ENCODE peak calls at places on chromosomes 5 and 9, in eight cellular contexts. A, Z, J, C, D, S, P and I are unnamed samples.

GRCh38 chr5:138706655-138707480 is 46.4 kb upstream of the CTNNA1 start:
- DNase-seq in P (no peak), S (no peak), D (peak; percentile 54), J (peak; percentile 60), Z (no peak), C (no peak), A (no peak), I (no peak)

GRCh38 chr5:82031220-82032119 is 59.6 kb downstream of the ATG10 start:
- DNase-seq in A (no peak), Z (no peak), J (peak; percentile 75), C (no peak), D (no peak), S (no peak), P (peak; percentile 68), I (no peak)

GRCh38 chr5:32753051-32753450 is 41.9 kb downstream of the NPR3 start:
- DNase-seq in S (no peak), C (no peak), P (no peak), Z (no peak), A (no peak), D (no peak), J (no peak), I (no peak)

GRCh38 chr9:123416171-123416570 is 60.2 kb downstream of the CRB2 start:
- DNase-seq in P (no peak), J (no peak), C (no peak), D (no peak), A (no peak), S (peak; percentile 29), Z (no peak), I (no peak)

GRCh38 chr5:1763960-1764605 is 35.6 kb downstream of the MRPL36 start:
- DNase-seq in D (peak; percentile 14), S (peak; percentile 53), J (peak; percentile 38), C (peak; percentile 37), A (no peak), P (no peak), Z (no peak), I (peak; percentile 6)

GRCh38 chr5:15682566-15682965 is 182.6 kb downstream of the FBXL7 start:
- DNase-seq in P (no peak), D (no peak), Z (no peak), S (no peak), C (no peak), J (no peak), A (no peak), I (no peak)

GRCh38 chr9:132699926-132700325 is 29.7 kb downstream of the GTF3C4 start:
- DNase-seq in C (no peak), Z (no peak), A (no peak), J (no peak), P (no peak), S (no peak), D (no peak), I (no peak)

GRCh38 chr9:106616026-106616425 is 246.9 kb upstream of the ZNF462 start:
- DNase-seq in P (peak; percentile 8), S (no peak), C (no peak), J (no peak), A (no peak), Z (no peak), D (no peak), I (no peak)

GRCh38 chr5:131634666-131634995 is 398 bp downstream of the RAPGEF6 start:
- DNase-seq in P (peak; percentile 88), Z (no peak), A (peak; percentile 50), C (no peak), S (no peak), J (peak; percentile 93), D (peak; percentile 61), I (peak; percentile 65)

GRCh38 chr9:100426532-100427365 is at the start of gene MSANTD3:
- DNase-seq in Z (peak; percentile 51), A (peak; percentile 74), S (peak; percentile 86), C (peak; percentile 71), D (peak; percentile 35), J (peak; percentile 81), P (peak; percentile 93), I (peak; percentile 70)

GRCh38 chr5:126600631-126601511 is at the start of gene PHAX:
- DNase-seq in C (peak; percentile 85), J (peak; percentile 93), D (peak; percentile 58), Z (peak; percentile 57), A (peak; percentile 77), S (peak; percentile 90), P (peak; percentile 92), I (peak; percentile 81)

GRCh38 chr9:131405858-131406566 is 12.1 kb downstream of the PRRC2B start:
- DNase-seq in D (no peak), S (no peak), P (no peak), Z (no peak), J (no peak), A (peak; percentile 37), C (no peak), I (no peak)

GRCh38 chr5:114238771-114239313 is 123.0 kb upstream of the KCNN2 start:
- DNase-seq in S (no peak), D (no peak), A (no peak), Z (no peak), J (no peak), C (no peak), P (no peak), I (no peak)

GRCh38 chr5:114243281-114243982 is 118.4 kb upstream of the KCNN2 start:
- DNase-seq in J (no peak), S (no peak), D (no peak), C (no peak), A (no peak), Z (no peak), P (no peak), I (no peak)

GRCh38 chr5:114237766-114238165 is 124.1 kb upstream of the KCNN2 start:
- DNase-seq in Z (no peak), D (no peak), C (no peak), A (no peak), J (no peak), P (no peak), S (no peak), I (no peak)
- H3K27ac ChIP-seq in Z (no peak overlapping the region), D (no peak overlapping the region), C (no peak overlapping the region), A (no peak overlapping the region), J (no peak overlapping the region), P (no peak overlapping the region), S (no peak overlapping the region), I (no peak overlapping the region)

GRCh38 chr9:73847536-73847935 is 649.6 kb upstream of the RORB start:
- DNase-seq in A (no peak), D (no peak), S (no peak), J (peak; percentile 59), C (no peak), Z (no peak), P (peak; percentile 3), I (no peak)
- H3K4me3 ChIP-seq in A (no peak overlapping the region), D (no peak overlapping the region), S (no peak overlapping the region), J (no peak overlapping the region), C (no peak overlapping the region), Z (no peak overlapping the region), P (no peak overlapping the region), I (no peak overlapping the region)

DNA sequence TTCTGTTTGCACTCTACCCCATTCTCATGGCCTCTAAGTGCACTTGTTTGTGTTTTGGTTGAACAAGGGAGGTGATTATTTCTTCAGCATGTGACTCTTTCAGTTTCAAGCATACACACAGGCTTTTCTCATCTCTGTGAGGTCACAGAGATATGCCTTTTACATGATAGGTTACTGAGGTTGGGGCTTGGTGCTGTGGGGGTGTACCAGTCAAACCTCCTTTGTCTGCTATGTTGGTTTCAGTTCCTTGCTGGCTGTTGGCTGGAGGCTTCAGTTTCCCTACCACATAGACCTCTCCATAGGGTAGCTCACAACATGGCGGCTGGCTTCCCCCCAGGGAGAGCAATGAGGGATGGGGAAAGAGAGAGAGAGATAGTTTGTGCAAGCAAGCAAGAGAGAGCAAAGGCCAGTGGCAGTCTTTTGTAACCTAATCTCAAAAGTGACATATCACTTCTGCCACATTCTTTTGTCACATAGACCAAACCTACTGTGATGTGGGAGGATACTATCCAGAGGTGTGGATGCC is 96.7 kb upstream of the SEMA6A start:
- DNase-seq in P (no peak), J (peak; percentile 72), Z (no peak), A (no peak), D (no peak), S (no peak), C (no peak), I (no peak)
- TF ChIP-seq CTCF in P (no peak), J (no peak), Z (no peak), A (no peak), D (no peak), S (no peak), C (no peak), I (no peak)

GRCh38 chr9:88536951-88537742 is 2.2 kb downstream of the NXNL2 start:
- DNase-seq in A (no peak), J (no peak), C (no peak), D (peak; percentile 52), P (no peak), S (no peak), Z (peak; percentile 41), I (no peak)
- H3K27ac ChIP-seq in A (no peak overlapping the region), J (no peak overlapping the region), C (no peak overlapping the region), D (peak overlapping the region; percentile 94), P (no peak overlapping the region), S (no peak overlapping the region), Z (peak overlapping the region; percentile 81), I (no peak overlapping the region)

DNA sequence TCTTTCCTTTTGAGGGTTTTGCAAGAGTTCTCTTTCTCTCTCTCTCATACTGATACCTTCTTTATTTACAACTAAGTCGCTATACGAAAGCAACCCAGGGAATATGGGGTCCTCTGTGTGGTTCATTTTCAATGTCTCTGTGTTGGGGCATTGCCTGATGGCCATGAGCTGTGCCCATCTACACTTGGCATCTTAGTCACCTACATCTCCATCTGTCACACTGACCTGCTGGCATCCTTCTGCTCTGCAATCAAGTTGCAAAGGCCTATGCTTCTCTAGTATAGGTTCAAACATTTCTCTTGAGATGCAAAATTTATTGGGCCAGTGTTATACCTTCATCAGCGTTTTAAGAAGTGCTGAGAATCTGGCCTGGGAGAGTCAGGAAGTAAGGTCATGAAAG is 228.2 kb downstream of the MTRR start:
- DNase-seq in C (no peak), S (no peak), D (no peak), J (no peak), Z (no peak), P (no peak), A (no peak), I (no peak)
- H3K4me3 ChIP-seq in C (no peak overlapping the region), S (no peak overlapping the region), D (no peak overlapping the region), J (no peak overlapping the region), Z (no peak overlapping the region), P (no peak overlapping the region), A (no peak overlapping the region), I (no peak overlapping the region)

DNA sequence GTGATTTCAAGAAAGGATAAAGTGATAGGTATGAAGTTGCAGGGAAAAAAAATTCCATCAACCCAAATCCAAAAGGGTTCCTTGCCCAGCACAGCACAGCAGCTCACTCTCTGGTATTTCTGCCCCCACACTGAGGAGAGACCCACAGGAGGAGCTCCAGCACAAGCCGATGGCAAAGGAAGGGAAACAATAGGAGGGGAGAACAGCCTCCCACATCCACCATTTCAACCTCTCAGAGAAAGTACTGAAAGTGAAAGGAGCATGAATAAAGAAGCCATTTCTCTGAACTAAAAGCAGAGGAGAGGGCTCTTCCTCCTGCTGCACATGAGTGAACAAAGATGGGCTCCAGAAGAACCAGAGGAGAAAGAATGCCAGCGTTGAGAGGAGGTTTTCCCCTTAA is 54.9 kb upstream of the ZSWIM6 start:
- DNase-seq in Z (no peak), A (no peak), S (no peak), D (no peak), P (peak; percentile 55), C (no peak), J (peak; percentile 66), I (no peak)
- TF ChIP-seq CTCF in Z (no peak), A (peak; percentile 35), S (peak; percentile 26), D (peak; percentile 13), P (peak; percentile 35), C (no peak), J (peak; percentile 54), I (no peak)